ENCODE peak calls at places on chromosomes 6 and 20, in eight cellular contexts. R is AG04450; Q is neural progenitor cell; V is effector memory CD4-positive, alpha-beta T cell; E is CD8-positive, alpha-beta memory T cell; T is CD4-positive, CD25-positive, alpha-beta regulatory T cell; X is NT2/D1; C is bronchial epithelial cell. G is an unnamed sample. For H3K27me3, the result is how much of the 10 kb centered on the place peaks cover.

GRCh38 chr6:38404355-38404754 is 235.4 kb downstream of the BTBD9 start:
- DNase-seq in R (no peak), T (no peak), V (no peak), X (no peak), C (peak), E (no peak), Q (no peak), G (peak)

GRCh38 chr6:35651244-35651643 is 37.5 kb downstream of the FKBP5 start:
- DNase-seq in E (no peak), C (no peak), X (no peak), T (no peak), R (no peak), Q (no peak), V (no peak), G (no peak)

GRCh38 chr6:142900467-142900961 is 44.5 kb downstream of the HIVEP2 start:
- DNase-seq in V (peak), E (no peak), T (peak), C (no peak), R (no peak), X (no peak), Q (no peak), G (no peak)

GRCh38 chr20:58407966-58408557 is 19.0 kb downstream of the VAPB start:
- DNase-seq in Q (no peak), R (no peak), E (no peak), T (no peak), C (peak), X (no peak), V (no peak), G (no peak)

GRCh38 chr6:135265278-135265677 is 84.2 kb downstream of the MYB start:
- DNase-seq in V (no peak), Q (no peak), C (no peak), T (no peak), X (no peak), E (no peak), R (no peak), G (no peak)

GRCh38 chr20:43066061-43066575 is 123.6 kb downstream of the PTPRT start:
- DNase-seq in V (no peak), X (no peak), C (no peak), Q (no peak), T (no peak), R (no peak), E (no peak), G (no peak)

GRCh38 chr6:163175301-163175700 is 239.2 kb upstream of the QKI start:
- DNase-seq in X (no peak), C (no peak), V (no peak), E (no peak), Q (no peak), R (no peak), T (no peak), G (no peak)

GRCh38 chr6:30726506-30727413 is 6.6 kb downstream of the TUBB start:
- DNase-seq in Q (no peak), X (no peak), C (no peak), R (no peak), E (no peak), T (no peak), V (no peak), G (no peak)

DNA sequence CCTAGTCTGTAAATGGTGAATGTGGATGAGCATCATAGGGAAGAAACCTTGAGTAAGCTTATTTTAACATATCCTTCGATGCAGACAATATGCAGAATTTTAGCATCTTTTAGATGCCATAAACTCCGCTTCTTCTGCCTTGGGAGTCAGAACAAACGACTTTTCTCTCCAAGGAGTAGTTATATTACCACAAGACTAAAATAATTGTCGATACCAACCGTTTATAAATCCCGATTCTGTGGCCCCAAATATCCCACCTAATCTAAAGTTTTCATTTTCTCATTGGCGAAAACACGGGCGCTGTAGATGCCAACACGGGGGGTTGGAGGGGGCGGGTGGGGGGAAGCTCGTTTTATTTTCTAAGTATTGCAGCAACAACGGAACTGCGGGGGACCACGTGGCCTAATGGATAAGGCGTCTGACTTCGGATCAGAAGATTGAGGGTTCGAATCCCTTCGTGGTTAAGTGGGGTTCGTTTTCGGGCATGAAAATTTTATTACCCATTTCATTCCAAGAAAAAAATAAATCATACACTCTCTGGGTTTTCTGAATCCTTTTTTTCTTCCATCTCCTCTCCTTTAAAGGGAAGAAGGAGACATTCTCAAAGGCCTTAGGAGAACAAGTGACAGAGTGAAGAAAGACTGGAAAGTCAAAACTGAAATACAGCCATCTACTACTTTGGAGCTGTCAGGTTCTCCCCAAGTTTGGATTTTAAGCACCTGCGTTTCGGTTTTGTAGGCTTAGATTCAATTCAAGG is 65.5 kb upstream of the BTN3A2 start:
- DNase-seq in X (no peak), Q (peak), V (no peak), E (no peak), T (no peak), C (no peak), R (no peak), G (no peak)
- H3K4me3 ChIP-seq in X (no peak), Q (peak), V (no peak), E (no peak), T (no peak), C (no peak), R (no peak), G (no peak)

GRCh38 chr6:150142304-150142656 is 564 bp upstream of the PPP1R14C start:
- DNase-seq in T (no peak), Q (peak), V (no peak), C (peak), R (no peak), X (no peak), E (no peak), G (no peak)

GRCh38 chr6:150134280-150134920 is 8.4 kb upstream of the PPP1R14C start:
- DNase-seq in V (no peak), C (no peak), R (no peak), E (no peak), Q (no peak), T (no peak), X (no peak), G (no peak)

GRCh38 chr6:150140236-150140969 is 2.4 kb upstream of the PPP1R14C start:
- DNase-seq in V (no peak), R (no peak), Q (no peak), C (peak), E (no peak), T (no peak), X (no peak), G (no peak)

GRCh38 chr6:150139533-150139932 is 3.3 kb upstream of the PPP1R14C start:
- DNase-seq in C (no peak), X (no peak), R (no peak), Q (no peak), V (no peak), E (no peak), T (no peak), G (no peak)

DNA sequence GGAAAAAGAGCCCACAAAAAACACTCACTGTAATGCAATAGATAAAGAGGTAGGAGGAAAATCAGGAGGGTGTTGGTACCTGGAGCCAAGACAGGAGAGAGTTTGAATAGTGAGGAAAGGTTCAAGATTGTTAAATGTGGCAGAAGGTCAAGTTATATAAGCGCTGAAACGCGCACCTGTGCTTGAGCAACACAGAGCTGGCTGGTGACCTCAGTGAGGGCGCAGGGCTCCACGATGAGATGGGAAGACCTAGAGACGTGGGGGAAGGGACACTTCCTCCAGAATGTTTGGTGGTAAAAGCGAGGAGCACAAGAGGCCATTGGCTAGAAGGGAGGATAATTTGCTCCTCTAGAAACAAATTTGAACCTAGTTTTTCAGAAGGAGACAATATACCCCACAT is 4.2 kb upstream of the PPP1R14C start:
- DNase-seq in T (no peak), E (no peak), X (no peak), V (no peak), C (no peak), Q (no peak), R (no peak), G (no peak)
- H3K27me3 ChIP-seq in T (under half), E (under half), X (under half), V (under half), C (under half), Q (half or more), R (under half), G (under half)

GRCh38 chr20:310645-311044 is 13.3 kb downstream of the ZCCHC3 start:
- DNase-seq in E (no peak), V (no peak), R (no peak), X (no peak), Q (no peak), T (no peak), C (no peak), G (no peak)

GRCh38 chr20:308427-309038 is 11.2 kb downstream of the ZCCHC3 start:
- DNase-seq in C (peak), T (no peak), V (no peak), E (no peak), X (no peak), R (no peak), Q (no peak), G (no peak)

GRCh38 chr20:309306-309840 is 12.0 kb downstream of the ZCCHC3 start:
- DNase-seq in V (no peak), X (no peak), C (no peak), E (no peak), R (no peak), Q (no peak), T (no peak), G (peak)

GRCh38 chr20:311603-312002 is 13.7 kb upstream of the SOX12 start:
- DNase-seq in E (no peak), R (no peak), V (no peak), T (no peak), X (no peak), C (no peak), Q (no peak), G (no peak)

GRCh38 chr20:309841-310644 is 12.7 kb downstream of the ZCCHC3 start:
- DNase-seq in R (peak), E (peak), V (peak), T (peak), X (peak), C (peak), Q (peak), G (peak)
- H3K4me3 ChIP-seq in R (peak), E (peak), V (peak), T (no peak), X (peak), C (no peak), Q (peak), G (peak)

GRCh38 chr6:147853574-147853973 is 345.1 kb downstream of the SAMD5 start:
- DNase-seq in X (no peak), T (no peak), Q (no peak), E (no peak), R (no peak), V (no peak), C (no peak), G (no peak)
- H3K27me3 ChIP-seq in X (under half), T (under half), Q (under half), E (under half), R (under half), V (under half), C (under half), G (under half)

GRCh38 chr20:57326667-57327455 is 2.7 kb upstream of the SPO11 start:
- DNase-seq in X (peak), R (no peak), E (no peak), Q (peak), V (no peak), C (peak), T (no peak), G (no peak)
- H3K4me3 ChIP-seq in X (no peak), R (no peak), E (no peak), Q (no peak), V (no peak), C (no peak), T (no peak), G (no peak)

DNA sequence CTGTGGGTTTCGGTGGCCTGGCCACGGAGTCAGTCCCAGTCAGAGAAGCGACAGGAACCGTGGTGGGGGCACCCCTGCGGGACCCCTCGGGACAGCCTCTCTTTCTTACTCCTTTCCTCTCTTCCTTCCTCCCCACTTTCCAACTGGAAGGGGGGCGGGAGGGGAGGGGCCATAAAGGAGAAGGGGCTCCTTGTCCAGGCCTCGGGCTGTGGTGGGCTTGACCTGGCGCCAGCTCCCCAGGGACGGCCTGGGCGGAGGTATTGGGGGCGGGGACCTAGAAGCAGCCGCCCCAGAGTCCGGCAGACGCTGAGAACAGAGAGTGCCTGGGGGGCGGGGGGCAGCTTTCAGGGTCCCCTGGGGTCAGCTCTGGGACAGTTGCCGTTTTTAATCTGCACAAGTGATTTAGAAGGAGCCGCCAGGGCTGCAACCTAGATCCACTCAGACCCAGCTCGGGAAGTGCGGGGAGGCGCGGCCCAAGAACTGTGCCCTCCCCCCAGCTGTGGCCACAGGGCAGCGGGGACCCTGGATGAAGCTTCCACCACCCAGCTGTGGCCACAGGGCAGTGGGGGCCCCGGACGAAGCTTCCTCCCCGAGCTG is 6.4 kb upstream of the ABHD16B start:
- DNase-seq in V (no peak), T (no peak), Q (peak), X (no peak), C (no peak), R (no peak), E (no peak), G (peak)
- H3K27me3 ChIP-seq in V (under half), T (under half), Q (under half), X (under half), C (under half), R (under half), E (under half), G (under half)

GRCh38 chr20:50958733-50959542 is at the start of gene MOCS3:
- DNase-seq in V (peak), R (peak), T (no peak), E (peak), Q (peak), X (peak), C (peak), G (peak)
- H3K4me3 ChIP-seq in V (peak), R (peak), T (peak), E (peak), Q (peak), X (peak), C (peak), G (peak)

G was measured in SJCRH30.